ENCODE peak calls at places on chromosomes 4 and X, in nine cellular contexts. L is uterus, T is fibroblast of mammary gland, W is endothelial cell, Q is cardiac fibroblast, R is mammary epithelial cell, I is nephron progenitor cell, N is foreskin fibroblast, E is GM06990. U is an unnamed sample.
A peak's percentile ranks its signal among the peaks of the same experiment; 100 is the strongest.

GRCh38 chrX:41868392-41868977 is 54.9 kb downstream of the CASK start:
- DNase-seq in T (no peak), W (no peak), I (no peak), E (no peak), Q (no peak), L (no peak), R (no peak), N (no peak), U (no peak)

GRCh38 chrX:138034136-138034535 is 468.2 kb downstream of the ZIC3 start:
- DNase-seq in T (no peak), W (no peak), R (no peak), L (no peak), E (no peak), I (no peak), N (no peak), Q (no peak), U (no peak)

GRCh38 chr4:98627477-98627876 is 30.9 kb downstream of the TSPAN5 start:
- DNase-seq in L (no peak), R (no peak), N (no peak), T (peak; percentile 33), I (no peak), Q (no peak), E (no peak), W (no peak), U (no peak)

GRCh38 chr4:1072830-1073446 is 40.4 kb downstream of the RNF212 start:
- DNase-seq in T (peak; percentile 62), L (peak; percentile 53), N (peak; percentile 39), Q (peak; percentile 73), E (no peak), I (peak; percentile 52), W (peak; percentile 57), R (peak; percentile 55), U (peak; percentile 81)

GRCh38 chr4:175451238-175451965 is 360.7 kb downstream of the GPM6A start:
- DNase-seq in T (no peak), Q (no peak), E (no peak), R (no peak), N (no peak), I (no peak), W (no peak), L (no peak), U (no peak)

GRCh38 chr4:126604273-126604867 is 1028.4 kb upstream of the INTU start:
- DNase-seq in I (peak; percentile 22), N (peak; percentile 34), E (no peak), R (peak; percentile 19), L (no peak), W (peak; percentile 27), Q (peak; percentile 62), T (peak; percentile 62), U (no peak)

GRCh38 chrX:131816551-131817136 is 206.5 kb upstream of the STK26 start:
- DNase-seq in N (peak; percentile 30), T (peak; percentile 75), L (peak; percentile 72), I (no peak), Q (no peak), E (peak; percentile 78), W (no peak), R (peak; percentile 83), U (peak; percentile 58)

GRCh38 chr4:139875456-139875855 is 209.8 kb downstream of the MGST2 start:
- DNase-seq in I (peak; percentile 26), W (no peak), E (no peak), Q (no peak), L (no peak), N (no peak), R (no peak), T (no peak), U (no peak)

GRCh38 chr4:14862881-14863280 is 139.4 kb upstream of the CPEB2 start:
- DNase-seq in W (no peak), Q (no peak), L (no peak), R (no peak), E (no peak), N (no peak), I (no peak), T (no peak), U (no peak)

GRCh38 chrX:12579311-12579710 is 211.9 kb upstream of the PRPS2 start:
- DNase-seq in R (no peak), N (no peak), T (no peak), Q (no peak), I (no peak), W (no peak), E (no peak), L (no peak), U (no peak)

GRCh38 chr4:40288547-40288946 is 46.6 kb upstream of the CHRNA9 start:
- DNase-seq in R (no peak), E (no peak), T (no peak), I (no peak), Q (no peak), L (no peak), W (no peak), N (no peak), U (no peak)

GRCh38 chrX:130108647-130109428 is 1.5 kb downstream of the ELF4 start:
- DNase-seq in R (peak; percentile 45), T (no peak), L (no peak), E (peak; percentile 48), N (no peak), W (no peak), I (no peak), Q (peak; percentile 40), U (peak; percentile 62)

GRCh38 chr4:151173751-151174325 is 74.4 kb downstream of the RPS3A start:
- DNase-seq in E (no peak), T (peak; percentile 39), L (peak; percentile 80), Q (peak; percentile 89), R (no peak), W (no peak), N (no peak), I (no peak), U (no peak)

GRCh38 chrX:124421898-124422622 is 75.7 kb downstream of the SH2D1A start:
- DNase-seq in W (no peak), I (no peak), Q (no peak), N (no peak), E (no peak), L (no peak), R (peak; percentile 44), T (no peak), U (no peak)

DNA sequence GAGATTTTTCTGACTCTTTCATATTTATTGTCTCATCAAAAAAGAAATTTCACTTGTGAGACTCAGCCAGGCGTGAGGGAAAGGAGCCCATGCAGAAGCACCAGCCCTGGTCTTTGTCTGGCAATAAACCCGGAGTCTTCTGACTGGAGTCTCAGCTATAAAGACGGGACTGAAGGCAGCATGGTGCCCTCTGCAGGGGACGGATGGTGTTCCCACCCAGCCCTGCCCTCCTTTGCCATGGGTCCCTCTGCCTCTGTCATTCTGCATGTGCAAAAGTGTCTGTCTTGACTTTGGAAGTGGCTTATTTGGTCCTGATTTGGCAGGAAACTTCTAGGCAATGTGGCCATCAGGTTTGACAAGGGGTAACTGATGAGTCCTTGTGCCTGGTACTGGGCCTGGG is 14.3 kb downstream of the ZNF185 start:
- DNase-seq in Q (no peak), W (peak; percentile 22), L (no peak), T (no peak), I (no peak), N (no peak), R (no peak), E (no peak), U (peak; percentile 22)
- TF ChIP-seq CTCF in Q (no peak), W (no peak), L (no peak), T (no peak), I (no peak), N (no peak), R (peak; percentile 23), E (peak; percentile 37), U (no peak)

GRCh38 chr4:41815478-41815877 is 67.0 kb upstream of the PHOX2B start:
- DNase-seq in W (no peak), R (peak; percentile 16), I (no peak), Q (no peak), L (no peak), N (no peak), T (no peak), E (no peak), U (no peak)

GRCh38 chr4:41820473-41820872 is 71.9 kb upstream of the PHOX2B start:
- DNase-seq in I (no peak), L (no peak), Q (no peak), E (no peak), N (no peak), W (no peak), R (no peak), T (no peak), U (no peak)

GRCh38 chr4:41819621-41820020 is 71.1 kb upstream of the PHOX2B start:
- DNase-seq in N (no peak), Q (no peak), I (no peak), L (no peak), E (no peak), W (no peak), T (no peak), R (no peak), U (no peak)

GRCh38 chr4:41814565-41814964 is 66.0 kb upstream of the PHOX2B start:
- DNase-seq in W (peak; percentile 31), T (no peak), E (no peak), L (no peak), Q (peak; percentile 17), N (peak; percentile 18), I (peak; percentile 47), R (peak; percentile 1), U (no peak)
- TF ChIP-seq CTCF in W (no peak), T (peak; percentile 31), E (no peak), L (no peak), Q (peak; percentile 30), N (peak; percentile 62), I (peak; percentile 33), R (peak; percentile 38), U (no peak)

DNA sequence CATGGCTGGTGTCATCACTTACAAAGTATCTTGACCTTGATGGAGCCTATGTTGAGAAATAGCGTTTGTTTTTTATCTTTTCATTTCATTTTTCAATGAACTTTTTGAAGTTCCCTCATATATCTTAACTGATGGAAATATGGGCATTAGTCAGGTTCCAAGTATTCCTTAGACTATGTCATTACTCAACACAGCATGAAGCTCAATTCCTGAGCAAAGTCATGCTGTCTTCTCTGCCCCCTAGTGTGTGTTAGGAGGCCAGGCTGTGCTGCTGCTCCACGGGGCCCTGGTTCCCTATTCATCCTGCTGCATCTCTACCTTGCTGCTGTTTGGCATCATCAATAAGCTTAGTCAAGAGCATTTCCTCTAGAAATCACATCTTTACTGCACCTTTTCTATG is 40.9 kb downstream of the GPR143 start:
- DNase-seq in W (no peak), Q (peak; percentile 4), T (no peak), E (no peak), R (peak; percentile 7), I (no peak), L (no peak), N (peak; percentile 6), U (no peak)
- TF ChIP-seq CTCF in W (no peak), Q (peak; percentile 36), T (no peak), E (peak; percentile 17), R (no peak), I (no peak), L (no peak), N (no peak), U (no peak)

GRCh38 chrX:19987856-19988255 is 3.0 kb downstream of the BCLAF3 start:
- DNase-seq in T (no peak), Q (no peak), N (no peak), R (no peak), W (no peak), E (no peak), L (no peak), I (no peak), U (no peak)
- TF ChIP-seq CTCF in T (no peak), Q (no peak), N (no peak), R (no peak), W (no peak), E (no peak), L (no peak), I (no peak), U (no peak)